ENCODE peak calls at places on chromosome 7, in six cellular contexts. J is HCT116, M is coronary artery, U is GM23338, O is lung, Q is stomach. N is an unnamed sample.

GRCh38 chr7:22814261-22815208 is 8.1 kb downstream of the TOMM7 start:
- DNase-seq in J (no peak), M (no peak), U (no peak), O (no peak), Q (no peak), N (no peak)

GRCh38 chr7:17991866-17992648 is 35.6 kb downstream of the PRPS1L1 start:
- DNase-seq in J (no peak), M (no peak), U (peak), O (no peak), Q (no peak), N (no peak)

GRCh38 chr7:45146531-45147379 is 10.8 kb upstream of the RAMP3 start:
- DNase-seq in J (no peak), M (peak), U (no peak), O (no peak), Q (no peak), N (no peak)

GRCh38 chr7:36958094-36958718 is 233.9 kb upstream of the AOAH start:
- DNase-seq in J (no peak), M (no peak), U (no peak), O (no peak), Q (no peak), N (no peak)

GRCh38 chr7:51059493-51059892 is 257.1 kb downstream of the COBL start:
- DNase-seq in J (no peak), M (no peak), U (no peak), O (no peak), Q (no peak), N (no peak)

GRCh38 chr7:5420841-5421625 is 2.6 kb downstream of the TNRC18 start:
- DNase-seq in J (no peak), M (no peak), U (no peak), O (peak), Q (peak), N (no peak)

GRCh38 chr7:30922596-30922995 is 10.9 kb downstream of the AQP1 start:
- DNase-seq in J (no peak), M (peak), U (no peak), O (peak), Q (peak), N (no peak)

GRCh38 chr7:22718200-22718711 is 8.7 kb upstream of the IL6 start:
- DNase-seq in J (no peak), M (no peak), U (no peak), O (no peak), Q (no peak), N (peak)

GRCh38 chr7:47720141-47720906 is 138.4 kb upstream of the TNS3 start:
- DNase-seq in J (no peak), M (peak), U (no peak), O (no peak), Q (peak), N (no peak)

GRCh38 chr7:34837316-34837715 is 179.3 kb downstream of the NPSR1 start:
- DNase-seq in J (no peak), M (no peak), U (no peak), O (no peak), Q (no peak), N (no peak)

GRCh38 chr7:159026271-159027047 is 118.2 kb downstream of the VIPR2 start:
- DNase-seq in J (no peak), M (peak), U (peak), O (no peak), Q (peak), N (no peak)

GRCh38 chr7:35536396-35536826 is 158.5 kb downstream of the HERPUD2 start:
- DNase-seq in J (no peak), M (no peak), U (no peak), O (no peak), Q (no peak), N (no peak)

GRCh38 chr7:30157217-30157616 is 22.4 kb downstream of the MTURN start:
- DNase-seq in J (no peak), M (no peak), U (no peak), O (no peak), Q (no peak), N (no peak)

GRCh38 chr7:47938574-47939165 is 9.6 kb downstream of the PKD1L1 start:
- DNase-seq in J (no peak), M (no peak), U (no peak), O (no peak), Q (no peak), N (no peak)

GRCh38 chr7:103987455-103987854 is 2.0 kb downstream of the RELN start:
- DNase-seq in J (no peak), M (no peak), U (no peak), O (no peak), Q (no peak), N (no peak)

GRCh38 chr7:150406565-150407421 is 27.7 kb downstream of the ZNF775 start:
- DNase-seq in J (no peak), M (no peak), U (no peak), O (no peak), Q (no peak), N (no peak)

GRCh38 chr7:20545016-20545415 is 70.5 kb upstream of the ABCB5 start:
- DNase-seq in J (no peak), M (no peak), U (peak), O (no peak), Q (no peak), N (no peak)

GRCh38 chr7:134210976-134211663 is 84.0 kb downstream of the LRGUK start:
- DNase-seq in J (no peak), M (no peak), U (no peak), O (no peak), Q (no peak), N (no peak)

GRCh38 chr7:51666261-51666660 is 349.7 kb upstream of the COBL start:
- DNase-seq in J (no peak), M (no peak), U (peak), O (no peak), Q (no peak), N (no peak)

GRCh38 chr7:77288676-77289320 is 89.2 kb upstream of the FGL2 start:
- DNase-seq in J (no peak), M (no peak), U (no peak), O (no peak), Q (no peak), N (no peak)

GRCh38 chr7:54814401-54814800 is 55.4 kb upstream of the SEC61G start:
- DNase-seq in J (no peak), M (no peak), U (no peak), O (no peak), Q (no peak), N (no peak)

GRCh38 chr7:104124469-104124868 is 83.3 kb downstream of the ORC5 start:
- DNase-seq in J (no peak), M (no peak), U (no peak), O (no peak), Q (no peak), N (no peak)

GRCh38 chr7:42027521-42027920 is 209.5 kb downstream of the GLI3 start:
- DNase-seq in J (no peak), M (no peak), U (peak), O (no peak), Q (no peak), N (no peak)
- H3K27ac ChIP-seq in J (no peak), M (no peak), U (peak), O (no peak), Q (no peak), N (no peak)

GRCh38 chr7:66213637-66214036 is 8.5 kb downstream of the TPST1 start:
- DNase-seq in J (no peak), M (no peak), U (no peak), O (no peak), Q (no peak), N (no peak)
- H3K27ac ChIP-seq in J (no peak), M (no peak), U (no peak), O (no peak), Q (no peak), N (no peak)

GRCh38 chr7:92732451-92733036 is 103.8 kb downstream of the CDK6 start:
- DNase-seq in J (no peak), M (no peak), U (no peak), O (no peak), Q (no peak), N (no peak)
- H3K27ac ChIP-seq in J (no peak), M (peak), U (no peak), O (no peak), Q (no peak), N (peak)

GRCh38 chr7:99390941-99391602 is 16.5 kb downstream of the ARPC1B start:
- DNase-seq in J (no peak), M (no peak), U (no peak), O (no peak), Q (no peak), N (no peak)

GRCh38 chr7:99392046-99392445 is 16.4 kb downstream of the PDAP1 start:
- DNase-seq in J (no peak), M (no peak), U (no peak), O (no peak), Q (no peak), N (no peak)

GRCh38 chr7:99387912-99388311 is 13.4 kb downstream of the ARPC1B start:
- DNase-seq in J (no peak), M (no peak), U (no peak), O (no peak), Q (no peak), N (no peak)

GRCh38 chr7:99392659-99393362 is 15.6 kb downstream of the PDAP1 start:
- DNase-seq in J (no peak), M (no peak), U (peak), O (peak), Q (peak), N (no peak)

GRCh38 chr7:99389772-99390171 is 15.2 kb downstream of the ARPC1B start:
- DNase-seq in J (no peak), M (no peak), U (no peak), O (no peak), Q (no peak), N (no peak)
- H3K27ac ChIP-seq in J (no peak), M (no peak), U (no peak), O (no peak), Q (no peak), N (no peak)

DNA sequence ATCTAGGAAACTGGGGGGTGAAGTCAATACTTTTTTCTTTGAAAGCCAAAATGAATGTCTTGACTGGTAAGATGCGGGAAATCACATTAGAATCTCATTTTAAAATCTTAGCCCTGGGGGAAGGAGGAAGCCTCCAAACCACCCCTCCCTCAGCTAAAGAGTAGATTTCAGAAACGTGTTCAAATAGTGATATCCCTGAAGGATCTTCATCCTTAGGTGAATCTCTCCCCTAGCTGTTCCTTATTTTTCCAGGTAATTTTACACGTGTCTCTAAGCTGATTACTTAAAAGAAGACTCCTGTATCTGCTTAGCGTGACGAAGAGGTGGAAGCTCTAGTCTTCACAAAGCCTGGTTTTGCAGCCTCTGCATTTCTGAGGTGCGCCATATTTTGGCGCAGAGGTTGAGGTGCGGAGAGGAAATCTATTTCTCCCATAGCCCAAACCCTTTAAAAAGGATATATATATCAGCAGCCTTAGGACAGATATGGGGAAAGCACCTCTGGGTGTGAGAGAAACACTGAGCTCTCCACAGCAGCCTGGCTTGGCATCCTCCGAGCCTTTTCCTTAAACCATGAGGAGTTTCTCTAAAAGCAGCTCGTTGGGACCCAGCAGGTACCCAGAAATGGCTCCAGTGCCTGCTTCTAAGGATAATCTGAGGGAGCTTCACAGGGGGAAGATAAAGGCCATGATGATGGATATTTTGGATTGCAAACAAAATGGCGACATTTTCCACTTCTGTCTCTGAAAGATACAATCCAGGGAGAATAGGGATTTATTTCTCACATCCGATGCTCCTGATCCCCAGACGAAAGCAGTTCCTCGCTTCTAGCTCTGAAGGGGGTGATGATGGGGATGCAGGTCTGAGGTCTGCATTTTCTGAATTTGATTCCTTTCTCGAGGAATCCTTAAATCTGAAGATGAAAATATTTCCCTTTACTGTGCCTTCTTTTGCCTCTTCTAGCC is 3.0 kb upstream of the HOXA2 start:
- DNase-seq in J (no peak), M (no peak), U (no peak), O (no peak), Q (no peak), N (no peak)
- H3K27ac ChIP-seq in J (no peak), M (peak), U (no peak), O (no peak), Q (peak), N (no peak)

GRCh38 chr7:106265133-106265532 is 19.6 kb downstream of the NAMPT start:
- DNase-seq in J (no peak), M (no peak), U (no peak), O (no peak), Q (no peak), N (no peak)

GRCh38 chr7:106260136-106260561 is 24.6 kb downstream of the NAMPT start:
- DNase-seq in J (no peak), M (no peak), U (no peak), O (no peak), Q (no peak), N (no peak)

GRCh38 chr7:106257752-106258151 is 27.0 kb downstream of the NAMPT start:
- DNase-seq in J (no peak), M (no peak), U (no peak), O (no peak), Q (no peak), N (no peak)

GRCh38 chr7:106258789-106259188 is 26.0 kb downstream of the NAMPT start:
- DNase-seq in J (no peak), M (no peak), U (no peak), O (no peak), Q (no peak), N (no peak)

DNA sequence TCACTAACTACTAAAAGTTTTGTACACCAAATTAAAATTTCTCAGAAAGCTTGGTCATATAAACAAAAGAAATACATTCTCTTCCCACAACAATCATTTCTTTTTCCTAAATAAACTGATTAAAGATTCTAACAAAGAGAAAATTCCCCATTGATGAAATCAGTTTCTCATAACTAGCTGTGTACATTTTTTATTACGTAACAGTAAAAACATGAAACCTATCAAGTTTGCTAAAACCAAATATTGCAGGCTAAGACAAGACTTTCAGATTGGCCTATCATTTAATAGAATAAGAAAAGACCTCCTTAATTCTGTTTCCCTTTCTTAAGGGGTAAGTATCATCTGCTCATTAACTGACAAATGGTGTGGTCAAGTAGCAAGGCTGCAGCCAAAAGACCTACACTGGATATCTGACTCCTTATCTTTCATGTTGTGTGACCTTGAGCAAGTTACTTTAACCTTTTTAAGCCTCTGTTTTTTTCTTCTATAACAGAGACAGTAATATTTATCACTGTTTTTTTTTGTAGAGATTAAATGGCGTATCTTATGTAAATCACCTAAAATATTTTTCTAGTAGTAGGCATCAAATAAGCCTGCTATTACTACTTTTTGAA is 22.4 kb downstream of the NAMPT start:
- DNase-seq in J (no peak), M (no peak), U (no peak), O (no peak), Q (no peak), N (no peak)
- H3K27ac ChIP-seq in J (no peak), M (no peak), U (no peak), O (no peak), Q (no peak), N (no peak)

GRCh38 chr7:879093-879492 is 2.7 kb downstream of the GET4 start:
- DNase-seq in J (no peak), M (no peak), U (no peak), O (no peak), Q (peak), N (no peak)
- H3K27ac ChIP-seq in J (peak), M (no peak), U (peak), O (no peak), Q (peak), N (no peak)

DNA sequence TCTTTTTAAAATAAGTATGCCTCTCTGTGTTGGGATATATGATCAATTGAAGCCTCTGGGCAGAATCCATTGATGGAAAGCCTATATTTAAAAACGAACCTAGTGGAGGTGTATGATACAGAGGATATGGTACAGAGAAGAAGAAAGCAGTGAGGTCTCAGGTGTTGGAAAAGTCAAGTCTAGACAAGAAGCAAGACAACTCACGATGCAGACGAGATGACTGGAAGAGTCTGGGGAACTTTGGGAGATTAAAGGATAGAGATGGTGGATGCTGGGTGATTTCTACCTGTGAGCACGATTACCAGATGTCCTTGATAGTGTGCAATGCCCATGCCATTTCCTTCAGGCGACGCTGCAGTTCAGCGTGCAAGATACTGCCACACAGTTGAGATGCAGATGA is 524.7 kb upstream of the GALNT17 start:
- DNase-seq in J (no peak), M (no peak), U (no peak), O (no peak), Q (no peak), N (no peak)
- H3K27ac ChIP-seq in J (no peak), M (no peak), U (no peak), O (no peak), Q (no peak), N (no peak)